ENCODE peak calls at places on chromosomes 16 and 17, in seven cellular contexts. Q is body of pancreas; Y is CD8-positive, alpha-beta T cell; U is suprapubic skin; P is A673; F is RWPE1; N is AG04450. Z is an unnamed sample.

GRCh38 chr16:56990407-56991286 is 1.3 kb downstream of the NLRC5 start:
- DNase-seq in Q (no peak), Y (no peak), U (peak), P (no peak), F (no peak), N (no peak), Z (no peak)

GRCh38 chr16:82580293-82580900 is 46.4 kb upstream of the CDH13 start:
- DNase-seq in Q (peak), Y (no peak), U (no peak), P (peak), F (peak), N (no peak), Z (peak)

GRCh38 chr17:6677158-6677831 is 25.7 kb downstream of the C17orf100 start:
- DNase-seq in Q (no peak), Y (no peak), U (no peak), P (no peak), F (no peak), N (no peak), Z (no peak)

GRCh38 chr17:75588546-75589016 is 981 bp downstream of the MYO15B start:
- DNase-seq in Q (peak), Y (no peak), U (peak), P (no peak), F (no peak), N (no peak), Z (no peak)

GRCh38 chr17:48456584-48456983 is 26.6 kb upstream of the SKAP1 start:
- DNase-seq in Q (no peak), Y (no peak), U (no peak), P (no peak), F (peak), N (no peak), Z (peak)

GRCh38 chr16:11740567-11740966 is 2.1 kb downstream of the TXNDC11 start:
- DNase-seq in Q (no peak), Y (no peak), U (no peak), P (peak), F (no peak), N (no peak), Z (no peak)

GRCh38 chr16:67544329-67544841 is 15.8 kb downstream of the RIPOR1 start:
- DNase-seq in Q (no peak), Y (no peak), U (no peak), P (no peak), F (no peak), N (no peak), Z (no peak)

GRCh38 chr16:52265446-52265861 is 281.5 kb downstream of the TOX3 start:
- DNase-seq in Q (no peak), Y (no peak), U (no peak), P (no peak), F (no peak), N (no peak), Z (peak)

GRCh38 chr17:48804936-48805411 is 12.1 kb downstream of the TTLL6 start:
- DNase-seq in Q (peak), Y (peak), U (peak), P (peak), F (peak), N (no peak), Z (no peak)

GRCh38 chr16:38941-39892 is 14.2 kb downstream of the POLR3K start:
- DNase-seq in Q (peak), Y (peak), U (no peak), P (no peak), F (no peak), N (no peak), Z (peak)

GRCh38 chr17:49357516-49357915 is 4.5 kb downstream of the ZNF652 start:
- DNase-seq in Q (no peak), Y (no peak), U (no peak), P (no peak), F (no peak), N (no peak), Z (no peak)

GRCh38 chr17:82283208-82283749 is 9.8 kb upstream of the CSNK1D start:
- DNase-seq in Q (no peak), Y (no peak), U (no peak), P (peak), F (peak), N (peak), Z (peak)

GRCh38 chr16:85735946-85736345 is 14.9 kb downstream of the C16orf74 start:
- DNase-seq in Q (no peak), Y (no peak), U (no peak), P (no peak), F (no peak), N (no peak), Z (no peak)

GRCh38 chr16:64012166-64012565 is 1109.7 kb downstream of the CDH11 start:
- DNase-seq in Q (no peak), Y (no peak), U (no peak), P (no peak), F (no peak), N (no peak), Z (no peak)

GRCh38 chr16:87463722-87464690 is 28.8 kb downstream of the ZCCHC14 start:
- DNase-seq in Q (peak), Y (no peak), U (no peak), P (no peak), F (no peak), N (peak), Z (no peak)

GRCh38 chr17:64083571-64084085 is 46.3 kb downstream of the ERN1 start:
- DNase-seq in Q (no peak), Y (no peak), U (no peak), P (no peak), F (no peak), N (no peak), Z (no peak)
- H3K27ac ChIP-seq in Q (peak), Y (no peak), U (peak), P (no peak), F (peak), N (no peak), Z (no peak)

DNA sequence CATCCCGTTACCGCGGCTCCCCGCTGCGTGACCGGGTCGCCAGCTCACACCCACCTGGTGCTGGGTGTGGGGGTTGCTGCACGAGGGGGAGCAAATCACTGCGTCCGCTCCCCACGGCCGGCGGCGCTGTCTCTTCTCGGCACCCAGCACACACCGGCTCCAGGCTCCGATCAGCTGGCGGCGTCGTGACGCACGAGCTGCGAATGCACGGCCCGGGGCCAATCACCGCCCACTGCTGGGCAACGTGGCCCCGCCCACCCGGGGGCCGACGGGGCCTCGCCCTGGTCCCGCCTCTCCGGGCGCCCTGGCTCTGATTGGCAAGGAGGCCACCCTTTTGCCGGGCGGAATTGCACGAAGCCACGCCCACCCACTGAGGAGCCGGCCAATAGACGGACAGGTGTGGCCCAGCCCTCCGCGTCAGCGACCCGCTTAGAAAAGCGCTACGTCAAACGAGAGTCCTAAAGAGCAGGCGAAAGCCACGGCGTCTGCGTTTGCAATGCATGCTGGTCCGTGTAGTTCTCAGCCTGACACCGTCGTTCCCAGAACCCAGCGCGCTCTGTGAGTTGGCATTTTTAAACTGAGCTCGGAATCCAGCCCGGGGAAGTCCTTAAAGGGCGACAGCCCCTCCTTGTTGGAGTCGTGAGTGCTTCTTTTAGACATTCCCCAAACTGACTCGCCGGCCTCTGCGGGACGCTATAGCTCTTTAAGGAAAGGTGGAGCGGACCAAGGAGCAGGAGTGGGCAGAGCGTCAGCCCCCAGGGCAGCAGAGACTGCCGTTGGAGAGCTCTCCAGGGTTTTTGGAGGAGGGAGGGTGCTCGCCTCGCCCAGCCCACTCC is 6.1 kb upstream of the TLCD2 start:
- DNase-seq in Q (peak), Y (peak), U (peak), P (peak), F (peak), N (peak), Z (peak)
- TF ChIP-seq CTCF in Q (peak), Y (no peak), U (no peak), P (no peak), F (no peak), N (peak), Z (peak)

GRCh38 chr16:89525146-89525913 is 17.1 kb downstream of the SPG7 start:
- DNase-seq in Q (no peak), Y (no peak), U (no peak), P (no peak), F (no peak), N (no peak), Z (no peak)
- H3K27ac ChIP-seq in Q (no peak), Y (no peak), U (no peak), P (no peak), F (no peak), N (no peak), Z (no peak)

GRCh38 chr17:66230918-66231543 is 1.8 kb upstream of the APOH start:
- DNase-seq in Q (no peak), Y (no peak), U (no peak), P (no peak), F (no peak), N (no peak), Z (no peak)

GRCh38 chr17:66235377-66235994 is 6.3 kb upstream of the APOH start:
- DNase-seq in Q (no peak), Y (no peak), U (no peak), P (no peak), F (no peak), N (no peak), Z (no peak)

GRCh38 chr17:66228887-66229782 is at the start of gene APOH:
- DNase-seq in Q (peak), Y (no peak), U (no peak), P (no peak), F (no peak), N (no peak), Z (no peak)

GRCh38 chr17:66229783-66230538 is 746 bp upstream of the APOH start:
- DNase-seq in Q (no peak), Y (no peak), U (no peak), P (no peak), F (no peak), N (no peak), Z (no peak)

GRCh38 chr17:66233023-66233753 is 4.0 kb upstream of the APOH start:
- DNase-seq in Q (no peak), Y (no peak), U (no peak), P (peak), F (no peak), N (no peak), Z (no peak)
- TF ChIP-seq CTCF in Q (no peak), Y (no peak), U (no peak), P (no peak), F (no peak), N (no peak), Z (no peak)

DNA sequence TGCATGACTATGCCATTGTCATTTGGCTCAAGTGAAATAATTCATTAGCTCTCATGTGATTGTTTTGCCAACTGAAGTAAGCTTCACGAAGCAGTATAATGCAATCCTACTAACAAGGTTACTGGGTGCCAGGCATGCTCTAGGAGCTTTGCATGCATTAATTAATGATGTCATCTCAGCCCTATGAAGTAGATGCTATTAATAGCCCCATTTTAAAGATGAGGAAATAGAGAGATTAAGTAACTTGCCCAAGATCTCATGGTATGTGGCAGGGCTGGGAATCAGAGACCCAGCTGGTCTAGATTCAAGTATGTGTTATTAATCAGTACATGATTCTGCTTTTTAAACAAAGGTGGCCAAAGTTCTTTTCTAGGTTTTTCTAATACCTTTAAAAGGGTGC is 14.1 kb downstream of the KRT39 start:
- DNase-seq in Q (peak), Y (no peak), U (no peak), P (peak), F (peak), N (peak), Z (peak)
- H3K27ac ChIP-seq in Q (peak), Y (no peak), U (peak), P (no peak), F (no peak), N (no peak), Z (peak)

DNA sequence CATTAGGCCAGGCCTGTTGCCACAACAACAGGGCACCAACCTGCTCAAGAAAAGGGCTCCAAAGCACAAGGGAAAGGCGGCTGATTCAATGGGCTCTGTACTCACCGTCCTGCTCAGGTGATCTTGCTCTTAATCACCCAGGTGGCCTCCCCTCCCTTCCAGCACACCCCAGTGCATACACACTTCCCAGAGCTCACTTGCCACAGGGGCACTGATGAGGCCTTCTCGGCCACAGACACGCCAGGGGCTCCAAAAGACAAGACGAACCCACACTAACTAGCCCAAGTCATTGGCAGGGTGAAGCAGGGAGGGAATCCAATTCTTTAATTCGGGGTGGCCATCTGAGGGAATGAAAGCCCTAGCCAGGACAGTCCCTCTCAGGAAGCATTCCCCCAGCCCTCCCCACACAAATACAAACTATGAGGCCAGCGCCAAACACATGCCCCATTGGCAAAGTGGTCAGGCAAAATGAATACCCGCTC is 1.4 kb downstream of the MYO18A start:
- DNase-seq in Q (peak), Y (no peak), U (no peak), P (no peak), F (peak), N (no peak), Z (peak)
- TF ChIP-seq CTCF in Q (no peak), Y (no peak), U (no peak), P (no peak), F (no peak), N (no peak), Z (no peak)

GRCh38 chr17:62064029-62064790 is 868 bp downstream of the MED13 start:
- DNase-seq in Q (peak), Y (no peak), U (no peak), P (peak), F (peak), N (no peak), Z (peak)

GRCh38 chr17:62065611-62066468 is 762 bp upstream of the MED13 start:
- DNase-seq in Q (peak), Y (peak), U (peak), P (peak), F (peak), N (peak), Z (peak)

GRCh38 chr17:62064791-62065563 is at the start of gene MED13:
- DNase-seq in Q (peak), Y (peak), U (peak), P (peak), F (peak), N (no peak), Z (no peak)

GRCh38 chr17:62062313-62062712 is 2.8 kb downstream of the MED13 start:
- DNase-seq in Q (no peak), Y (no peak), U (no peak), P (no peak), F (no peak), N (no peak), Z (peak)

GRCh38 chr17:62062936-62063335 is 2.1 kb downstream of the MED13 start:
- DNase-seq in Q (no peak), Y (no peak), U (no peak), P (peak), F (no peak), N (no peak), Z (no peak)
- H3K27ac ChIP-seq in Q (peak), Y (no peak), U (no peak), P (peak), F (no peak), N (no peak), Z (peak)

GRCh38 chr17:66952681-66953638 is 11.5 kb upstream of the CACNG4 start:
- DNase-seq in Q (no peak), Y (no peak), U (no peak), P (no peak), F (no peak), N (no peak), Z (no peak)
- TF ChIP-seq CTCF in Q (no peak), Y (no peak), U (no peak), P (no peak), F (no peak), N (no peak), Z (no peak)